ENCODE peak calls at places on chromosomes 11 and 22, in five cellular contexts. U, L, Y, E and K are unnamed samples.

GRCh38 chr22:43622886-43623285 is 189.2 kb downstream of the EFCAB6 start:
- DNase-seq in Y (no peak), E (no peak), U (no peak), L (no peak), K (no peak)

GRCh38 chr11:34098813-34099212 is 6.6 kb upstream of the NAT10 start:
- DNase-seq in U (no peak), L (no peak), E (no peak), Y (no peak), K (no peak)

GRCh38 chr22:36762687-36763260 is 13.1 kb downstream of the IFT27 start:
- DNase-seq in E (no peak), L (no peak), U (no peak), Y (no peak), K (no peak)

GRCh38 chr22:20565079-20565734 is 57.8 kb downstream of the MED15 start:
- DNase-seq in L (no peak), Y (no peak), U (no peak), E (no peak), K (no peak)

GRCh38 chr11:20000393-20001134 is 159.7 kb downstream of the DBX1 start:
- DNase-seq in U (no peak), E (no peak), L (no peak), Y (peak), K (no peak)

GRCh38 chr11:130560000-130560852 is 111.8 kb downstream of the ADAMTS15 start:
- DNase-seq in L (no peak), Y (no peak), U (no peak), E (no peak), K (no peak)

GRCh38 chr22:47564651-47565050 is 802.2 kb downstream of the TBC1D22A start:
- DNase-seq in Y (no peak), U (peak), E (no peak), L (peak), K (no peak)

GRCh38 chr22:46464701-46465347 is 72.6 kb downstream of the CELSR1 start:
- DNase-seq in Y (no peak), L (no peak), E (no peak), U (no peak), K (no peak)

GRCh38 chr11:11148104-11148509 is 204.9 kb downstream of the CSNK2A3 start:
- DNase-seq in Y (no peak), L (no peak), U (no peak), E (no peak), K (no peak)

GRCh38 chr11:131829725-131830124 is 459.3 kb downstream of the NTM start:
- DNase-seq in L (no peak), E (no peak), Y (no peak), U (no peak), K (no peak)

GRCh38 chr11:102240502-102240901 is 76.8 kb upstream of the BIRC3 start:
- DNase-seq in U (no peak), Y (no peak), E (no peak), L (no peak), K (no peak)

GRCh38 chr11:7516488-7516887 is 2.7 kb downstream of the PPFIBP2 start:
- DNase-seq in U (no peak), Y (no peak), L (no peak), E (no peak), K (no peak)

GRCh38 chr11:65487467-65488272 is 11.2 kb upstream of the MALAT1 start:
- DNase-seq in E (peak), U (peak), Y (peak), L (peak), K (no peak)

GRCh38 chr11:107856981-107857517 is 1.5 kb downstream of the SLC35F2 start:
- DNase-seq in U (no peak), L (no peak), Y (no peak), E (peak), K (no peak)

GRCh38 chr22:38353142-38353629 is 36.0 kb upstream of the CSNK1E start:
- DNase-seq in E (peak), U (peak), Y (no peak), L (peak), K (no peak)

GRCh38 chr11:45852018-45852711 is 4.9 kb downstream of the CRY2 start:
- DNase-seq in E (no peak), Y (no peak), L (no peak), U (no peak), K (no peak)

GRCh38 chr11:32450372-32450771 is 15.0 kb upstream of the WT1 start:
- DNase-seq in L (peak), E (no peak), U (no peak), Y (no peak), K (no peak)

GRCh38 chr11:75536786-75537629 is 11.3 kb upstream of the GDPD5 start:
- DNase-seq in Y (no peak), E (peak), U (no peak), L (peak), K (peak)

GRCh38 chr11:130913268-130913667 is 3.0 kb downstream of the SNX19 start:
- DNase-seq in Y (no peak), U (no peak), L (peak), E (no peak), K (no peak)

GRCh38 chr22:21960200-21961126 is 7.8 kb upstream of the PPM1F start:
- DNase-seq in U (no peak), E (no peak), Y (no peak), L (no peak), K (no peak)

GRCh38 chr22:35634015-35634414 is 14.2 kb upstream of the APOL6 start:
- DNase-seq in Y (no peak), U (no peak), L (no peak), E (no peak), K (no peak)

GRCh38 chr22:44037519-44038370 is 13.6 kb downstream of the PARVB start:
- DNase-seq in Y (no peak), U (no peak), E (peak), L (no peak), K (no peak)

GRCh38 chr11:2529636-2530035 is 84.8 kb downstream of the KCNQ1 start:
- DNase-seq in L (no peak), U (no peak), Y (no peak), E (no peak), K (no peak)

GRCh38 chr11:86577663-86578636 is 94.5 kb downstream of the ME3 start:
- DNase-seq in U (no peak), L (no peak), E (peak), Y (peak), K (no peak)

GRCh38 chr11:65501530-65502273 is 2.9 kb downstream of the MALAT1 start:
- DNase-seq in L (peak), U (no peak), E (no peak), Y (no peak), K (no peak)

GRCh38 chr22:49026476-49027121 is 801.1 kb downstream of the BRD1 start:
- DNase-seq in L (no peak), E (no peak), U (peak), Y (no peak), K (no peak)

GRCh38 chr11:75582935-75583709 is 21.1 kb downstream of the SERPINH1 start:
- DNase-seq in E (no peak), Y (no peak), U (peak), L (peak), K (no peak)

GRCh38 chr11:68020575-68020974 is 9.9 kb upstream of the NDUFS8 start:
- DNase-seq in E (no peak), Y (no peak), U (peak), L (no peak), K (no peak)

GRCh38 chr11:64450168-64450560 is 91.2 kb downstream of the RPS6KA4 start:
- DNase-seq in E (no peak), U (no peak), Y (no peak), L (no peak), K (no peak)

GRCh38 chr11:20060180-20060579 is 100.1 kb downstream of the DBX1 start:
- DNase-seq in Y (no peak), U (no peak), L (no peak), E (no peak), K (no peak)

GRCh38 chr22:38724926-38725571 is 19.3 kb downstream of the GTPBP1 start:
- DNase-seq in E (no peak), U (peak), L (peak), Y (peak), K (no peak)

GRCh38 chr11:109785714-109786113 is 307.5 kb upstream of the ZC3H12C start:
- DNase-seq in E (no peak), U (no peak), L (no peak), Y (no peak), K (no peak)

GRCh38 chr11:33534575-33534974 is 166.1 kb downstream of the C11orf91 start:
- DNase-seq in E (no peak), L (no peak), U (no peak), Y (no peak), K (no peak)

GRCh38 chr11:133531971-133532651 is at the start of gene OPCML:
- DNase-seq in U (no peak), Y (no peak), L (no peak), E (no peak), K (no peak)

GRCh38 chr11:44382648-44383240 is 72.8 kb upstream of the ALX4 start:
- DNase-seq in Y (no peak), L (no peak), E (no peak), U (no peak), K (no peak)

GRCh38 chr22:25853078-25853477 is 111.1 kb downstream of the MYO18B start:
- DNase-seq in L (peak), U (no peak), E (no peak), Y (no peak), K (no peak)

GRCh38 chr22:17436981-17437410 is 67.7 kb downstream of the CECR2 start:
- DNase-seq in E (no peak), U (no peak), Y (no peak), L (no peak), K (no peak)

GRCh38 chr22:22410121-22410520 is 98.4 kb downstream of the ZNF280B start:
- DNase-seq in L (no peak), E (no peak), Y (no peak), U (no peak), K (no peak)

GRCh38 chr11:48164836-48165235 is 51.8 kb upstream of the OR4B1 start:
- DNase-seq in Y (no peak), U (no peak), L (no peak), E (no peak), K (no peak)

GRCh38 chr11:15145635-15146034 is 30.9 kb downstream of the INSC start:
- DNase-seq in L (no peak), E (no peak), U (no peak), Y (no peak), K (no peak)
- TF ChIP-seq JUND in L (no peak), E (no peak), U (no peak), Y (no peak), K (no peak)

DNA sequence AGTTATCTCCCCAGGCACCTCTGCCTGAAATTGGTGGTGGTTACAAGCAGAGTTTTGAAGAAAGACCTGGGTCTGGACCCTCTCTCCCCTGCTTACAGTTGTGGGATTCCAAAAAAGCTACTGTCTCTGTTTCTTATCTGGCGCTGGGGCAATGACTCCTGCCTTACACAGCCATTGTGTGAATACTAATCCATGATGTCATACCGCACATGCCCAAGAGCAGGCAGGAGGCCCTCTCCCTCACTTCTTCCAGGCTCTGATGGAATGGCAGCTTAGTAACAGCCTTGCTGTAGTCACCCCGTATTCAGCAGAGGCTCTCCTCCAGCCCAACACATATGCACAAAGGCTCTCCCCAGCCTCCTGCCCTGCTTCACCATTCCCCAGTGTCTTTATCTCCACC is 165.8 kb downstream of the ETS1 start:
- DNase-seq in L (no peak), Y (no peak), U (peak), E (no peak), K (no peak)
- TF ChIP-seq MAX in L (no peak), Y (no peak), U (no peak), E (no peak), K (no peak)

GRCh38 chr11:113304916-113305315 is 9.5 kb upstream of the TTC12 start:
- DNase-seq in Y (no peak), L (no peak), E (no peak), U (no peak), K (no peak)

GRCh38 chr11:113311536-113311935 is 2.8 kb upstream of the TTC12 start:
- DNase-seq in U (no peak), E (no peak), Y (no peak), L (no peak), K (no peak)

GRCh38 chr11:113313601-113314000 is 782 bp upstream of the TTC12 start:
- DNase-seq in L (no peak), Y (no peak), U (no peak), E (no peak), K (no peak)

GRCh38 chr11:113305440-113306336 is 8.7 kb upstream of the TTC12 start:
- DNase-seq in U (peak), L (peak), E (peak), Y (peak), K (no peak)

GRCh38 chr11:113308601-113309000 is 5.8 kb upstream of the TTC12 start:
- DNase-seq in L (no peak), E (no peak), U (no peak), Y (no peak), K (no peak)
- TF ChIP-seq JUND in L (no peak), E (no peak), U (no peak), Y (no peak), K (no peak)

DNA sequence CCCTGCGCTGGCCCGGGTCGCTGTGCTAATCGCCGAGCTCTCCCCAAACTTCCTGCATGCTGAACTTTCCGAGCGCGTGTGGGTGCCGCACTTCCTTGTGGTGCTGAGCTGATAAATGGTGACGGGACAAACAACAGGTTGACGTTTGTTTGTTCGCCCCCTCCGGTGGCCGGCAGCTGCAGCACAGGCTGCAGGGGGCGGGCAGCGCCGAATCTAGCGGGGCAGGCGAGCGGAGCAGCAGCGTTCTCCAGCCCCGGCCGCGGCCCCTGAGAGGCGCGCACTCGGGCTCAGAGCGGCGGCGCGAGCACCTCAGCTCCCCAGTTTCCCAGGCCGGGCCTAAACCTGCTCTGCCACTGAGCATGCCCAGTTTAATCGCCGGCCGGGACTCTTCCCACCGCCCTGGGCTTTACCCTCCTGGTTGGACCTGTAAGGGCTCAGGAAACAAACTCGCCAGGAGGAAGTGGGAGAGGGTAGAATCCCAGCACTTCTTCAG is at the start of gene PDGFD:
- DNase-seq in E (no peak), U (peak), L (no peak), Y (peak), K (no peak)
- TF ChIP-seq MAX in E (no peak), U (peak), L (no peak), Y (peak), K (no peak)

DNA sequence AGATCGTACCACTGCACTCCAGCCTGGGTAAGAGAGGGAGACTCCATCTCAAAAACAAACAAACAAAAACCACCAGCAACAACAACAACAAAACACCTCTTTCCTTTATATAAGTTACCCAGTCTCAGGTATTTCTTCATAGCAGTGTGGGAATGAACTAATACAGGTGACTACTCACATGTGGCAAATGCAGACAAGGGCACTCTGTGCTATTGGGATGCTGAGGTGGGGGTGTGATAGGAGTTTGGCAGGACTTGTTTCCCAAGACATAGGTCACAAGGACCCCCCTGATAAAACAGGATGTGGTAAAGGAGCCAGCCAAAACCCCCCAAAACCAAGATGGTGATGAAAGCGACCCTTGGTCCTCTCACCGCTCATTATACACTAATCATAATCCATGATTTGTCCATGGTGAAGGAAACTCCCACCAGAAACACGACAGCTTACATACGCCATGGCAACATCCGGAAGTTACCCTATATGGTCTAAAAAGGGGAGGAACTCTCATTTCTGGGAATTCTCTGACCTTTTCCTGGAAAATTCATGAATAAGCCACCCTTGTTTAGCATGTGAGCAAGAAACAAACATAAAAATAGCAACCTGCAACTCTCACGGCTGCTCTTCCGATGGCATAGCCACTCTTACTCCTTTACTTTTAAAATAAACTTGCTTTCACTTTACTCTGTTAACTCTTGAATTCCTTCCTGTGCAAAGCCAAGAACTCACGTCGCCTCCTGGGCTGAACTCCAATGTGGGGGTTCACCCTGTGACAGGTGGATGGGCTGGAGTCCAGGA is 18.8 kb upstream of the INCENP start:
- DNase-seq in U (no peak), L (peak), Y (no peak), E (no peak), K (no peak)
- TF ChIP-seq JUND in U (no peak), L (peak), Y (no peak), E (no peak), K (no peak)